ENCODE peak calls at places on chromosome 12, in seven cellular contexts. O, V, Q, F, P, C and U are unnamed samples.

GRCh38 chr12:34400423-34400881 is 378.2 kb downstream of the ALG10 start:
- DNase-seq in O (no peak), V (peak; percentile 29), Q (no peak), F (no peak), P (no peak), C (no peak), U (peak; percentile 34)

GRCh38 chr12:85076688-85077430 is 40.7 kb downstream of the LRRIQ1 start:
- DNase-seq in O (peak; percentile 62), V (no peak), Q (peak; percentile 58), F (peak; percentile 59), P (peak; percentile 10), C (no peak), U (no peak)

GRCh38 chr12:22126758-22127157 is 80.7 kb downstream of the CMAS start:
- DNase-seq in O (no peak), V (no peak), Q (no peak), F (no peak), P (no peak), C (no peak), U (no peak)

GRCh38 chr12:11807453-11807852 is 158.0 kb downstream of the ETV6 start:
- DNase-seq in O (no peak), V (no peak), Q (no peak), F (no peak), P (no peak), C (no peak), U (no peak)

GRCh38 chr12:16828891-16829290 is 222.9 kb upstream of the LMO3 start:
- DNase-seq in O (no peak), V (no peak), Q (no peak), F (no peak), P (no peak), C (no peak), U (no peak)

GRCh38 chr12:56208014-56208413 is 13.7 kb downstream of the RNF41 start:
- DNase-seq in O (no peak), V (no peak), Q (no peak), F (no peak), P (no peak), C (no peak), U (no peak)

GRCh38 chr12:49295087-49296001 is at the start of gene PRPH:
- DNase-seq in O (no peak), V (no peak), Q (no peak), F (peak; percentile 74), P (no peak), C (no peak), U (no peak)

GRCh38 chr12:10362828-10363664 is 26.8 kb downstream of the KLRK1 start:
- DNase-seq in O (no peak), V (no peak), Q (no peak), F (peak; percentile 26), P (no peak), C (no peak), U (peak; percentile 62)

GRCh38 chr12:103884316-103884715 is 43.3 kb upstream of the NT5DC3 start:
- DNase-seq in O (peak; percentile 38), V (no peak), Q (no peak), F (peak; percentile 75), P (peak; percentile 54), C (peak; percentile 9), U (no peak)

GRCh38 chr12:51421266-51421884 is 3.3 kb upstream of the SLC4A8 start:
- DNase-seq in O (peak; percentile 54), V (no peak), Q (peak; percentile 70), F (peak; percentile 71), P (peak; percentile 71), C (peak; percentile 32), U (peak; percentile 52)

GRCh38 chr12:71186571-71187288 is 28.9 kb upstream of the TSPAN8 start:
- DNase-seq in O (no peak), V (no peak), Q (no peak), F (no peak), P (no peak), C (no peak), U (no peak)

GRCh38 chr12:96295532-96296160 is 101.5 kb downstream of the ELK3 start:
- DNase-seq in O (no peak), V (no peak), Q (no peak), F (no peak), P (no peak), C (no peak), U (peak; percentile 68)

GRCh38 chr12:66636771-66637170 is 42.1 kb downstream of the GRIP1 start:
- DNase-seq in O (no peak), V (no peak), Q (no peak), F (no peak), P (no peak), C (no peak), U (no peak)

GRCh38 chr12:65090461-65090860 is 30.6 kb downstream of the WIF1 start:
- DNase-seq in O (no peak), V (no peak), Q (no peak), F (no peak), P (no peak), C (no peak), U (no peak)

GRCh38 chr12:34392741-34393085 is 370.4 kb downstream of the ALG10 start:
- DNase-seq in O (no peak), V (peak; percentile 39), Q (no peak), F (no peak), P (no peak), C (no peak), U (no peak)

GRCh38 chr12:3928538-3929220 is 55.5 kb upstream of the PARP11 start:
- DNase-seq in O (no peak), V (no peak), Q (no peak), F (peak; percentile 13), P (no peak), C (no peak), U (no peak)

GRCh38 chr12:107318554-107318803 is 225.1 kb upstream of the CRY1 start:
- DNase-seq in O (no peak), V (peak; percentile 50), Q (no peak), F (no peak), P (no peak), C (no peak), U (no peak)

GRCh38 chr12:104975621-104976343 is 10.3 kb upstream of the NOPCHAP1 start:
- DNase-seq in O (no peak), V (no peak), Q (no peak), F (peak; percentile 73), P (peak; percentile 27), C (no peak), U (no peak)

GRCh38 chr12:120072472-120072871 is 44.1 kb downstream of the RAB35 start:
- DNase-seq in O (no peak), V (no peak), Q (no peak), F (no peak), P (no peak), C (no peak), U (no peak)

GRCh38 chr12:79409562-79409961 is 281.2 kb downstream of the PAWR start:
- DNase-seq in O (peak; percentile 82), V (no peak), Q (no peak), F (no peak), P (peak; percentile 7), C (no peak), U (peak; percentile 47)

GRCh38 chr12:41013921-41014642 is 174.0 kb upstream of the PDZRN4 start:
- DNase-seq in O (no peak), V (no peak), Q (no peak), F (no peak), P (no peak), C (no peak), U (no peak)

GRCh38 chr12:87728936-87729593 is 300.1 kb downstream of the C12orf50 start:
- DNase-seq in O (no peak), V (no peak), Q (no peak), F (no peak), P (no peak), C (no peak), U (no peak)

GRCh38 chr12:89791286-89791685 is 82.6 kb upstream of the ATP2B1 start:
- DNase-seq in O (no peak), V (no peak), Q (no peak), F (no peak), P (no peak), C (no peak), U (no peak)

GRCh38 chr12:47742253-47742825 is 16.3 kb downstream of the RAPGEF3 start:
- DNase-seq in O (no peak), V (peak; percentile 74), Q (peak; percentile 59), F (peak; percentile 69), P (peak; percentile 54), C (peak; percentile 67), U (peak; percentile 38)

GRCh38 chr12:96986883-96987523 is 79.9 kb downstream of the NEDD1 start:
- DNase-seq in O (no peak), V (no peak), Q (peak; percentile 46), F (peak; percentile 45), P (peak; percentile 34), C (no peak), U (no peak)

GRCh38 chr12:47281667-47282171 is 202.0 kb upstream of the AMIGO2 start:
- DNase-seq in O (no peak), V (no peak), Q (no peak), F (no peak), P (no peak), C (no peak), U (no peak)

GRCh38 chr12:62914443-62914909 is 20.5 kb downstream of the PPM1H start:
- DNase-seq in O (no peak), V (no peak), Q (no peak), F (peak; percentile 17), P (no peak), C (no peak), U (no peak)

GRCh38 chr12:11741434-11742092 is 92.1 kb downstream of the ETV6 start:
- DNase-seq in O (no peak), V (no peak), Q (no peak), F (no peak), P (no peak), C (no peak), U (no peak)